ENCODE peak calls at places on chromosomes 12 and 14, in seven cellular contexts. One of them, this sample, is unnamed.

GRCh38 chr12:29698756-29699155 is 85.0 kb downstream of the TMTC1 start:
- DNase-seq in adipocyte: no peak
- DNase-seq in nephron progenitor cell: no peak
- DNase-seq in upper lobe of right lung: no peak
- DNase-seq in stomach: no peak
- DNase-seq in AG08395: no peak
- DNase-seq in heart left ventricle: no peak
- DNase-seq in this sample: no peak

GRCh38 chr14:100901391-100902183 is 1.9 kb downstream of the RTL1 start:
- DNase-seq in adipocyte: no peak
- DNase-seq in nephron progenitor cell: no peak
- DNase-seq in upper lobe of right lung: no peak
- DNase-seq in stomach: no peak
- DNase-seq in AG08395: no peak
- DNase-seq in heart left ventricle: no peak
- DNase-seq in this sample: no peak

GRCh38 chr14:68791078-68791983 is 1.5 kb downstream of the ZFP36L1 start:
- DNase-seq in adipocyte: peak
- DNase-seq in nephron progenitor cell: no peak
- DNase-seq in upper lobe of right lung: no peak
- DNase-seq in stomach: peak
- DNase-seq in AG08395: no peak
- DNase-seq in heart left ventricle: peak
- DNase-seq in this sample: peak

GRCh38 chr12:19945559-19946485 is 422.5 kb upstream of the PDE3A start:
- DNase-seq in adipocyte: peak
- DNase-seq in nephron progenitor cell: no peak
- DNase-seq in upper lobe of right lung: no peak
- DNase-seq in stomach: no peak
- DNase-seq in AG08395: peak
- DNase-seq in heart left ventricle: no peak
- DNase-seq in this sample: peak

GRCh38 chr14:36784541-36784940 is 122.9 kb downstream of the PAX9 start:
- DNase-seq in adipocyte: no peak
- DNase-seq in nephron progenitor cell: no peak
- DNase-seq in upper lobe of right lung: no peak
- DNase-seq in stomach: no peak
- DNase-seq in AG08395: no peak
- DNase-seq in heart left ventricle: no peak
- DNase-seq in this sample: no peak

GRCh38 chr12:123741937-123742572 is 20.0 kb upstream of the DNAH10 start:
- DNase-seq in adipocyte: no peak
- DNase-seq in nephron progenitor cell: no peak
- DNase-seq in upper lobe of right lung: no peak
- DNase-seq in stomach: no peak
- DNase-seq in AG08395: no peak
- DNase-seq in heart left ventricle: no peak
- DNase-seq in this sample: no peak

GRCh38 chr12:101877816-101878811 is 734 bp downstream of the DRAM1 start:
- DNase-seq in adipocyte: peak
- DNase-seq in nephron progenitor cell: no peak
- DNase-seq in upper lobe of right lung: no peak
- DNase-seq in stomach: peak
- DNase-seq in AG08395: peak
- DNase-seq in heart left ventricle: peak
- DNase-seq in this sample: peak

GRCh38 chr14:45658226-45658916 is 405.4 kb upstream of the MIS18BP1 start:
- DNase-seq in adipocyte: no peak
- DNase-seq in nephron progenitor cell: no peak
- DNase-seq in upper lobe of right lung: no peak
- DNase-seq in stomach: no peak
- DNase-seq in AG08395: no peak
- DNase-seq in heart left ventricle: no peak
- DNase-seq in this sample: no peak

GRCh38 chr12:6981152-6982052 is 10.7 kb downstream of the EMG1 start:
- DNase-seq in adipocyte: no peak
- DNase-seq in nephron progenitor cell: no peak
- DNase-seq in upper lobe of right lung: no peak
- DNase-seq in stomach: peak
- DNase-seq in AG08395: no peak
- DNase-seq in heart left ventricle: no peak
- DNase-seq in this sample: no peak

GRCh38 chr12:42704810-42705401 is 115.4 kb upstream of the PRICKLE1 start:
- DNase-seq in adipocyte: no peak
- DNase-seq in nephron progenitor cell: no peak
- DNase-seq in upper lobe of right lung: no peak
- DNase-seq in stomach: no peak
- DNase-seq in AG08395: no peak
- DNase-seq in heart left ventricle: no peak
- DNase-seq in this sample: no peak

This sample was measured in choroid plexus epithelial cell.